ENCODE peak calls at places on chromosomes 6 and 20, in eight cellular contexts. One of them, this sample, is unnamed.

GRCh38 chr20:20412750-20413149 is 44.8 kb downstream of the INSM1 start:
- DNase-seq in cardiac fibroblast: no peak
- DNase-seq in cardiac muscle cell: no peak
- DNase-seq in lower lobe of right lung: no peak
- DNase-seq in BJ: no peak
- DNase-seq in HFF-Myc: no peak
- DNase-seq in mesenchymal stem cell: no peak
- DNase-seq in A673: peak; percentile 91
- DNase-seq in this sample: no peak

GRCh38 chr20:36929290-36929689 is 22.2 kb downstream of the SAMHD1 start:
- DNase-seq in HFF-Myc: no peak
- DNase-seq in BJ: no peak
- DNase-seq in lower lobe of right lung: no peak
- DNase-seq in cardiac fibroblast: peak; percentile 36
- DNase-seq in mesenchymal stem cell: peak; percentile 51
- DNase-seq in A673: no peak
- DNase-seq in cardiac muscle cell: no peak
- DNase-seq in this sample: peak; percentile 10

GRCh38 chr6:167699141-167700036 is 127.3 kb upstream of the AFDN start:
- DNase-seq in BJ: no peak
- DNase-seq in cardiac muscle cell: no peak
- DNase-seq in cardiac fibroblast: peak; percentile 73
- DNase-seq in mesenchymal stem cell: peak; percentile 64
- DNase-seq in A673: peak; percentile 97
- DNase-seq in HFF-Myc: no peak
- DNase-seq in lower lobe of right lung: peak; percentile 82
- DNase-seq in this sample: no peak

GRCh38 chr20:25269833-25270170 is 21.9 kb downstream of the PYGB start:
- DNase-seq in HFF-Myc: no peak
- DNase-seq in mesenchymal stem cell: no peak
- DNase-seq in cardiac fibroblast: no peak
- DNase-seq in lower lobe of right lung: peak; percentile 17
- DNase-seq in BJ: no peak
- DNase-seq in cardiac muscle cell: no peak
- DNase-seq in A673: no peak
- DNase-seq in this sample: no peak

GRCh38 chr20:50089787-50090177 is 23.2 kb downstream of the UBE2V1 start:
- DNase-seq in HFF-Myc: no peak
- DNase-seq in lower lobe of right lung: no peak
- DNase-seq in cardiac muscle cell: no peak
- DNase-seq in mesenchymal stem cell: no peak
- DNase-seq in cardiac fibroblast: no peak
- DNase-seq in BJ: no peak
- DNase-seq in A673: no peak
- DNase-seq in this sample: no peak

GRCh38 chr6:139853302-139853992 is 479.0 kb upstream of the CITED2 start:
- DNase-seq in BJ: peak; percentile 71
- DNase-seq in mesenchymal stem cell: peak; percentile 70
- DNase-seq in cardiac fibroblast: peak; percentile 22
- DNase-seq in lower lobe of right lung: no peak
- DNase-seq in A673: no peak
- DNase-seq in HFF-Myc: no peak
- DNase-seq in cardiac muscle cell: no peak
- DNase-seq in this sample: peak; percentile 41

GRCh38 chr6:133613231-133613630 is 275.7 kb upstream of the TCF21 start:
- DNase-seq in A673: no peak
- DNase-seq in cardiac fibroblast: no peak
- DNase-seq in cardiac muscle cell: no peak
- DNase-seq in mesenchymal stem cell: no peak
- DNase-seq in lower lobe of right lung: no peak
- DNase-seq in HFF-Myc: no peak
- DNase-seq in BJ: no peak
- DNase-seq in this sample: no peak

GRCh38 chr6:161228911-161229591 is 44.8 kb downstream of the AGPAT4 start:
- DNase-seq in A673: peak; percentile 76
- DNase-seq in BJ: peak; percentile 74
- DNase-seq in lower lobe of right lung: no peak
- DNase-seq in cardiac muscle cell: no peak
- DNase-seq in HFF-Myc: peak; percentile 61
- DNase-seq in mesenchymal stem cell: peak; percentile 97
- DNase-seq in cardiac fibroblast: peak; percentile 78
- DNase-seq in this sample: peak; percentile 80

GRCh38 chr6:1739680-1740079 is 130.0 kb downstream of the FOXC1 start:
- DNase-seq in BJ: no peak
- DNase-seq in cardiac muscle cell: no peak
- DNase-seq in mesenchymal stem cell: no peak
- DNase-seq in cardiac fibroblast: no peak
- DNase-seq in lower lobe of right lung: no peak
- DNase-seq in HFF-Myc: no peak
- DNase-seq in A673: no peak
- DNase-seq in this sample: no peak

GRCh38 chr20:3177746-3178477 is 4.6 kb upstream of the LZTS3 start:
- DNase-seq in lower lobe of right lung: no peak
- DNase-seq in mesenchymal stem cell: no peak
- DNase-seq in BJ: no peak
- DNase-seq in cardiac muscle cell: no peak
- DNase-seq in HFF-Myc: no peak
- DNase-seq in A673: no peak
- DNase-seq in cardiac fibroblast: no peak
- DNase-seq in this sample: no peak

GRCh38 chr6:111361648-111362047 is 121.4 kb downstream of the REV3L start:
- DNase-seq in BJ: no peak
- DNase-seq in cardiac fibroblast: peak; percentile 66
- DNase-seq in A673: peak; percentile 67
- DNase-seq in lower lobe of right lung: peak; percentile 37
- DNase-seq in cardiac muscle cell: peak; percentile 66
- DNase-seq in HFF-Myc: peak; percentile 2
- DNase-seq in mesenchymal stem cell: peak; percentile 67
- DNase-seq in this sample: no peak

GRCh38 chr6:149922642-149923326 is at the start of gene RAET1G:
- DNase-seq in cardiac fibroblast: peak; percentile 97
- DNase-seq in HFF-Myc: peak; percentile 85
- DNase-seq in BJ: peak; percentile 61
- DNase-seq in A673: peak; percentile 94
- DNase-seq in mesenchymal stem cell: peak; percentile 92
- DNase-seq in lower lobe of right lung: peak; percentile 90
- DNase-seq in cardiac muscle cell: peak; percentile 87
- DNase-seq in this sample: peak; percentile 93

GRCh38 chr20:1844723-1845523 is 50.3 kb upstream of the SIRPA start:
- DNase-seq in HFF-Myc: peak; percentile 37
- DNase-seq in A673: peak; percentile 54
- DNase-seq in cardiac muscle cell: no peak
- DNase-seq in lower lobe of right lung: peak; percentile 71
- DNase-seq in cardiac fibroblast: peak; percentile 89
- DNase-seq in mesenchymal stem cell: peak; percentile 96
- DNase-seq in BJ: no peak
- DNase-seq in this sample: peak; percentile 72

GRCh38 chr20:7458459-7458858 is 481.8 kb downstream of the HAO1 start:
- DNase-seq in mesenchymal stem cell: no peak
- DNase-seq in cardiac fibroblast: no peak
- DNase-seq in A673: no peak
- DNase-seq in BJ: no peak
- DNase-seq in lower lobe of right lung: no peak
- DNase-seq in HFF-Myc: no peak
- DNase-seq in cardiac muscle cell: no peak
- DNase-seq in this sample: no peak

GRCh38 chr6:128519132-128519930 is 1.1 kb downstream of the PTPRK start:
- DNase-seq in HFF-Myc: no peak
- DNase-seq in lower lobe of right lung: peak; percentile 63
- DNase-seq in cardiac fibroblast: peak; percentile 55
- DNase-seq in BJ: no peak
- DNase-seq in A673: peak; percentile 62
- DNase-seq in cardiac muscle cell: peak; percentile 70
- DNase-seq in mesenchymal stem cell: peak; percentile 71
- DNase-seq in this sample: no peak
- H3K4me3 ChIP-seq in HFF-Myc: peak overlapping the region; percentile 88
- H3K4me3 ChIP-seq in lower lobe of right lung: peak overlapping the region; percentile 82
- H3K4me3 ChIP-seq in cardiac fibroblast: peak overlapping the region; percentile 87
- H3K4me3 ChIP-seq in BJ: peak overlapping the region; percentile 70
- H3K4me3 ChIP-seq in A673: peak overlapping the region; percentile 90
- H3K4me3 ChIP-seq in cardiac muscle cell: peak overlapping the region; percentile 78
- H3K4me3 ChIP-seq in mesenchymal stem cell: peak overlapping the region; percentile 95
- H3K4me3 ChIP-seq in this sample: peak overlapping the region; percentile 96

DNA sequence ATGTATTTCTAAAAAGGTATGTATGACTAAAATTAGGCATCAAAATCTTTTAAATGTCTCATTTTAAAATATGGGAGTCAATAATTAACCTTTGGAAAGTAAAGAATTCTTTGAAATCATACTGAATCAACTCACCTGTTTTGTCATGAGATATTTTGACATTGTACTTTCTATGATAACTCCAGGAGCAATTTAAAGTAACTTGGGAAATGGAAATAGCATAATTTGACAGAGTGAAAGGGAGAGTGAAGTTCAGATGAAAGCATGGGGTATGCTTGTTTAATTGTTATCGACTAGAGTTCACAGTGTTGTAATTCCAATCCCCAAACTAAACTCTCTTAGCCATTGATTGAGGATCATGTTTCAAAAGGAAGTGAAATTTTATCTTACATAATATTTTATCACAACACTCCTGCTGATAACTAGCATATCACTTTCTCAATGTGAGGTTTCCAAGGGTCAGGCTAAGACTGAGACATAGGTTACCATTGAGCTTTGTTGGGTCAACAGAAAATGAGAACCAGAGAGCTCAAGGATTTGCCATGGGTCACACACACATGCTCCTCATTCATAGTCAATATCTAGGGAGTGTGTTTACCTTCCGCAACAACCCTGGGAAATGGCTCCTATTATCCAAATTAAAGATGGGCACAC is 2.3 kb downstream of the GSTA1 start:
- DNase-seq in BJ: no peak
- DNase-seq in cardiac fibroblast: no peak
- DNase-seq in HFF-Myc: no peak
- DNase-seq in mesenchymal stem cell: no peak
- DNase-seq in lower lobe of right lung: no peak
- DNase-seq in cardiac muscle cell: no peak
- DNase-seq in A673: no peak
- DNase-seq in this sample: no peak
- H3K4me3 ChIP-seq in BJ: no peak overlapping the region
- H3K4me3 ChIP-seq in cardiac fibroblast: no peak overlapping the region
- H3K4me3 ChIP-seq in HFF-Myc: no peak overlapping the region
- H3K4me3 ChIP-seq in mesenchymal stem cell: no peak overlapping the region
- H3K4me3 ChIP-seq in lower lobe of right lung: no peak overlapping the region
- H3K4me3 ChIP-seq in cardiac muscle cell: no peak overlapping the region
- H3K4me3 ChIP-seq in A673: no peak overlapping the region
- H3K4me3 ChIP-seq in this sample: no peak overlapping the region

GRCh38 chr6:157983439-157984119 is 1.9 kb downstream of the SYNJ2 start:
- DNase-seq in HFF-Myc: no peak
- DNase-seq in cardiac fibroblast: peak; percentile 20
- DNase-seq in A673: no peak
- DNase-seq in cardiac muscle cell: no peak
- DNase-seq in BJ: no peak
- DNase-seq in lower lobe of right lung: no peak
- DNase-seq in mesenchymal stem cell: no peak
- DNase-seq in this sample: no peak

GRCh38 chr6:157985378-157986155 is 3.9 kb downstream of the SYNJ2 start:
- DNase-seq in mesenchymal stem cell: no peak
- DNase-seq in cardiac muscle cell: no peak
- DNase-seq in A673: no peak
- DNase-seq in BJ: no peak
- DNase-seq in lower lobe of right lung: no peak
- DNase-seq in HFF-Myc: no peak
- DNase-seq in cardiac fibroblast: no peak
- DNase-seq in this sample: no peak

GRCh38 chr6:157984686-157985225 is 3.1 kb downstream of the SYNJ2 start:
- DNase-seq in HFF-Myc: no peak
- DNase-seq in mesenchymal stem cell: no peak
- DNase-seq in A673: no peak
- DNase-seq in cardiac muscle cell: no peak
- DNase-seq in BJ: no peak
- DNase-seq in cardiac fibroblast: no peak
- DNase-seq in lower lobe of right lung: no peak
- DNase-seq in this sample: no peak

GRCh38 chr6:157982580-157983438 is 1.1 kb downstream of the SYNJ2 start:
- DNase-seq in cardiac fibroblast: peak; percentile 62
- DNase-seq in lower lobe of right lung: no peak
- DNase-seq in HFF-Myc: no peak
- DNase-seq in cardiac muscle cell: peak; percentile 25
- DNase-seq in BJ: no peak
- DNase-seq in A673: no peak
- DNase-seq in mesenchymal stem cell: peak; percentile 57
- DNase-seq in this sample: no peak

DNA sequence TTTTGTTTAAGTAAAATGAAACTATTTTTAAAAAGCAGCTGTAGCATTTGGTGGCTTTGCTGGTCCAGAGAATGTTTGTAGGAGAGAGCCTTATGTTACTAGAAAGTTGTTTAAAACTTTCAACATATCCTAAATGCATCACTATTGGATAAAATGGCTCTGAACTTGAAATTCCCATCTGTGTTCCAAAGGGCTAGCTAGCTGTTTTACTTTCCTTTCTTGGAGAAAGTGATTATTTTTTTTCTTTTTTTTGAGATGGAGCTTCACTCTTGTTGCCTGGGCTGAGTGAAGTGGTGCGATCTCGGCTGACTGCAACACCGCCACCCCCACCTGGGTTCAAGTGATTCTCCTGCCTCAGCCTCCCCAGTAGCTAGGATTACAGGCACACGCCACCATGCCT is 2.5 kb downstream of the SYNJ2 start:
- DNase-seq in A673: no peak
- DNase-seq in HFF-Myc: no peak
- DNase-seq in lower lobe of right lung: no peak
- DNase-seq in mesenchymal stem cell: peak; percentile 35
- DNase-seq in cardiac fibroblast: no peak
- DNase-seq in cardiac muscle cell: no peak
- DNase-seq in BJ: no peak
- DNase-seq in this sample: no peak
- H3K4me3 ChIP-seq in A673: no peak overlapping the region
- H3K4me3 ChIP-seq in HFF-Myc: peak overlapping the region; percentile 68
- H3K4me3 ChIP-seq in lower lobe of right lung: no peak overlapping the region
- H3K4me3 ChIP-seq in mesenchymal stem cell: no peak overlapping the region
- H3K4me3 ChIP-seq in cardiac fibroblast: no peak overlapping the region
- H3K4me3 ChIP-seq in cardiac muscle cell: no peak overlapping the region
- H3K4me3 ChIP-seq in BJ: no peak overlapping the region
- H3K4me3 ChIP-seq in this sample: no peak overlapping the region

DNA sequence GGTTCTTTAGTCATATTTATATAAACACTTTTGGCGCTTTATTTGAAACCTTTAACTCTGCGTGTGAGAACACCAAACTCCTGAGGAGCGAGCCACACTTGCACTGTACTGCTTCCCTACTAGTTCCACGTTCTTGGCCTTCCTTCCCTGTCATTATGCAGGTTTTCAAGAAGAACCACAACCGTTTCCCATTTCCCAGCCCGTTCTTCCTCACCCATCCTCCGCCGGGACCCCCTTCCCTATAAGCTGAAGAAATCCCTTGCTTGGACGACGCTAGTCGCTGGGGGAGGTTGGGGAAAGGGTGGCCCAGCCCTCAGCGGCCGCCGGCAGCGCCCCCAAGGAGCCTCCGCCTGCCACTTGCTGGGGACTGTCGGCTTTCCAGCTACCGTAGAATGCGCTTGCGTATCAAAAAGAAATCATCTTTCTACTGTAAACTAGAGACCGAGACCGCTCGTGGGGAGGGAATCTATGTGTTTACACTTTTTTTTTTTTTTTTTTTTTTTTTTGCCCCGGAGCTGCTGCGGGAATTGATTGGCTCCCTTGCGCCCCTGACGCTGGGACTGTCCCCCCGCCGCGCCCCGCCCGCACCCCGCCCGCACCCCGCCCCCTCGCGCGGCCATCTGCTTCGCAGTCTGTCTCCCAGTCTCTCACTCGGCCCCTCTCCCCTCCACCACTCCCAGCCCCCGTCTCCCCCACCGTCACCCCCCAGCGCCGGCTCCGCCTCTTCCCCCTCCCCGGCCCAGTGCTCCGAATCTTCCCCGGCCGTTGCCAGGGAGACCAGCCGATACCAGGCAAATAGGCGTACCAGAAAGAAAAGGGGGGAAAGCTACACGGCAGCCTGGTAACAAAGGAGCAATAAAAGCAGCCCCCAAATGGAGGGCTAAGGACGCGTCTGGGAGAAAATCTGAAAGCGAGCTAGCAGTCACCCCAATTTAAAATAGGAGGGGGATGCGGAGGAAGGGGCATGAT is 2.3 kb upstream of the MARCKS start:
- DNase-seq in A673: peak; percentile 83
- DNase-seq in BJ: no peak
- DNase-seq in lower lobe of right lung: peak; percentile 70
- DNase-seq in mesenchymal stem cell: peak; percentile 90
- DNase-seq in HFF-Myc: no peak
- DNase-seq in cardiac muscle cell: peak; percentile 85
- DNase-seq in cardiac fibroblast: peak; percentile 85
- DNase-seq in this sample: no peak
- H3K4me3 ChIP-seq in A673: peak overlapping the region; percentile 86
- H3K4me3 ChIP-seq in BJ: peak overlapping the region; percentile 89
- H3K4me3 ChIP-seq in lower lobe of right lung: peak overlapping the region; percentile 82
- H3K4me3 ChIP-seq in mesenchymal stem cell: peak overlapping the region; percentile 65
- H3K4me3 ChIP-seq in HFF-Myc: peak overlapping the region; percentile 69
- H3K4me3 ChIP-seq in cardiac muscle cell: peak overlapping the region; percentile 98
- H3K4me3 ChIP-seq in cardiac fibroblast: peak overlapping the region; percentile 77
- H3K4me3 ChIP-seq in this sample: peak overlapping the region; percentile 100